ENCODE peak calls at places on chromosome 4, in five cellular contexts. F, J, A, T and Z are unnamed samples.

GRCh38 chr4:179123079-179123478 is 1680.8 kb upstream of the AGA start:
- DNase-seq in J (no peak), F (no peak), A (no peak), T (no peak), Z (no peak)

GRCh38 chr4:87506974-87507701 is 22.0 kb downstream of the SPARCL1 start:
- DNase-seq in A (no peak), F (no peak), J (no peak), T (no peak), Z (no peak)

GRCh38 chr4:138438608-138439007 is 196.5 kb upstream of the SLC7A11 start:
- DNase-seq in A (no peak), J (no peak), T (no peak), F (no peak), Z (no peak)

GRCh38 chr4:601612-602558 is 23.5 kb upstream of the PDE6B start:
- DNase-seq in F (no peak), J (no peak), T (no peak), A (no peak), Z (no peak)

GRCh38 chr4:82896755-82897154 is 3.8 kb upstream of the THAP9 start:
- DNase-seq in A (no peak), T (no peak), J (no peak), F (no peak), Z (no peak)

GRCh38 chr4:3613980-3614730 is 81.9 kb upstream of the LRPAP1 start:
- DNase-seq in T (no peak), J (no peak), F (no peak), A (peak), Z (no peak)

GRCh38 chr4:5374577-5374976 is 323.3 kb downstream of the STK32B start:
- DNase-seq in J (no peak), A (no peak), T (no peak), F (no peak), Z (no peak)

GRCh38 chr4:151626228-151626627 is 134.6 kb downstream of the GATB start:
- DNase-seq in F (no peak), A (no peak), T (no peak), J (no peak), Z (no peak)

GRCh38 chr4:102778720-102779119 is 18.0 kb upstream of the MANBA start:
- DNase-seq in J (no peak), T (no peak), A (no peak), F (no peak), Z (no peak)

GRCh38 chr4:136036744-136037143 is 1495.5 kb downstream of the PCDH18 start:
- DNase-seq in J (no peak), F (no peak), A (no peak), T (no peak), Z (no peak)

GRCh38 chr4:38132140-38132673 is 172.0 kb downstream of the PTTG2 start:
- DNase-seq in A (no peak), T (no peak), F (peak), J (no peak), Z (peak)

GRCh38 chr4:2244947-2245786 is 3.2 kb upstream of the HAUS3 start:
- DNase-seq in F (no peak), T (no peak), A (no peak), J (no peak), Z (no peak)

GRCh38 chr4:38190717-38191178 is 230.6 kb downstream of the PTTG2 start:
- DNase-seq in J (peak), F (no peak), A (no peak), T (no peak), Z (peak)

GRCh38 chr4:141058739-141059507 is 74.3 kb downstream of the RNF150 start:
- DNase-seq in F (no peak), A (no peak), J (no peak), T (no peak), Z (no peak)

GRCh38 chr4:13542577-13543042 is 1.7 kb downstream of the NKX3-2 start:
- DNase-seq in F (no peak), T (no peak), A (no peak), J (no peak), Z (no peak)

GRCh38 chr4:13543091-13543581 is 1.2 kb downstream of the NKX3-2 start:
- DNase-seq in A (no peak), F (no peak), J (no peak), T (no peak), Z (no peak)

GRCh38 chr4:13545394-13545808 is 1.1 kb upstream of the NKX3-2 start:
- DNase-seq in J (no peak), F (no peak), T (no peak), A (no peak), Z (no peak)

GRCh38 chr4:13544556-13545393 is 467 bp upstream of the NKX3-2 start:
- DNase-seq in T (peak), F (no peak), J (no peak), A (no peak), Z (peak)

DNA sequence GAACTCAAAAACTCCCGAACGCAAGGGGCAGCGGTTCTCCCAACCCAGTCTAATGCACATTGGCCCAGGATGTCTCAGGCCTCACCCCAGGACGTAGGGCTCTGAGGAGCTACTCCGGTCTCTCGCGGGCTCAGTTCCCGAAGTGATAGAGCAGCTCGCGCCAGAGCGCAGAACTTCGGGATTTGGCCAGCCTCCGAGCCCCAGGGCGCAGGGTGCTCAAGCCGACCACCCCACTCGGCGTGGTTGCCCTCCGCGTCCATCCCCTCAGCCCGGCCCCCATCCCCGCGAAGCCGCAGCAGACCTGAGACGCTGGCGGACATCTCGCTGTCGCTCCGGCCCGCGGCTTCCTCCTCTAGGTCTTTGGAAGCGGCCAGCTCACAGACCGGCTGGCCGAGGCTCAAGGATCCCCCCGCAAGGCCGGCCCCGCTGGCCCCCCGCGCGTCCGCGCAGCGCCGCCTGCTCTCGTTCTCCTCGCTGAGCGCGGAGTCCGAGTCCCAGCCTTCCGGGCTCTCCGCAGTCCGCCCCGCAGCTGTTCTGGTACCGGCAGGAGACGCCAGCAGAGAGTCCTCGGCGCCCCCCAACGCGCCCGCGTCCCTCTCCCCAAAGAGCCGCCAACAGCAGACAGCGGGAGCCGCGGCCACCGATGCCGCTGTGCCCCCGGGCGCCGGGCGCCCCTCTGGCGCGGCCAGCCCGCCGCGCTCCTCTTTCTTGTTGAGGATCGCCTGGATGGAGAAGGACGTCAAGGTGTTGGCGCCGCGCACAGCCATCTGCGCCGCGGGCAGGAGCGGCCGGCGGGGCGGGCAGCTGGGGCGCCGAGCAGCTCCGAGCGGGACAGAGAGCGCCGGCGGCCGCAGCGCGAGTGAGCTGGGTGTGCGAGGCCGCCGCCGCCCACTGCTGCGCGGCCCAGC is at the start of gene NKX3-2:
- DNase-seq in A (no peak), F (no peak), J (no peak), T (no peak), Z (no peak)
- H3K27ac ChIP-seq in A (no peak), F (no peak), J (no peak), T (no peak), Z (no peak)

DNA sequence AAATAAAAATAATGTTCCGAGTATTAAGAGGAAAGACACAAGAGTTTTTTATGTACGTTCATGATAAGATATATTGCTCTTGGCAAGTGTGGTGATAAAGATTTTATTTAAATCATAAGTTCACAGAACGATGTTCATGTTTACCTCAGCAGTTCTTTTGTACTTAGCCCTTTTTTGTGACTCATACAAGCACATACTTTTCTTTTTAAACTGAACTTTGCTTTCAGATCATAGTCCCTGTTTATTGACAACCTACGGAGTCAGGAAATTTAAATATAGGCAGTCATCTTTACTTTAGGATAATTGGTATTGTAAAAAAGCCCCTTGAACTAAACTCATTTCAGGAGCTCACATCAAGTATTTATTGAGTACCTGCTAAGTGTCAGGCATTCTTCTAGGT is 1.3 kb upstream of the CTSO start:
- DNase-seq in T (no peak), J (no peak), F (no peak), A (no peak), Z (no peak)
- H3K27ac ChIP-seq in T (no peak), J (no peak), F (no peak), A (no peak), Z (no peak)

GRCh38 chr4:15873117-15873516 is 65.4 kb downstream of the FGFBP1 start:
- DNase-seq in F (no peak), T (no peak), J (no peak), A (no peak), Z (no peak)
- H3K27ac ChIP-seq in F (no peak), T (no peak), J (no peak), A (no peak), Z (no peak)

GRCh38 chr4:22191565-22192301 is 243.2 kb upstream of the KCNIP4 start:
- DNase-seq in A (no peak), F (no peak), T (no peak), J (no peak), Z (no peak)
- H3K27ac ChIP-seq in A (no peak), F (no peak), T (no peak), J (no peak), Z (no peak)

GRCh38 chr4:186190456-186191265 is 706 bp upstream of the CYP4V2 start:
- DNase-seq in T (peak), F (peak), J (peak), A (peak), Z (no peak)

GRCh38 chr4:186191266-186192067 is at the start of gene CYP4V2:
- DNase-seq in J (peak), F (peak), T (peak), A (peak), Z (peak)

GRCh38 chr4:186193851-186194250 is 2.5 kb downstream of the CYP4V2 start:
- DNase-seq in J (no peak), T (no peak), A (no peak), F (no peak), Z (no peak)

GRCh38 chr4:186189656-186190055 is 1.7 kb upstream of the CYP4V2 start:
- DNase-seq in A (no peak), F (no peak), J (no peak), T (peak), Z (no peak)

DNA sequence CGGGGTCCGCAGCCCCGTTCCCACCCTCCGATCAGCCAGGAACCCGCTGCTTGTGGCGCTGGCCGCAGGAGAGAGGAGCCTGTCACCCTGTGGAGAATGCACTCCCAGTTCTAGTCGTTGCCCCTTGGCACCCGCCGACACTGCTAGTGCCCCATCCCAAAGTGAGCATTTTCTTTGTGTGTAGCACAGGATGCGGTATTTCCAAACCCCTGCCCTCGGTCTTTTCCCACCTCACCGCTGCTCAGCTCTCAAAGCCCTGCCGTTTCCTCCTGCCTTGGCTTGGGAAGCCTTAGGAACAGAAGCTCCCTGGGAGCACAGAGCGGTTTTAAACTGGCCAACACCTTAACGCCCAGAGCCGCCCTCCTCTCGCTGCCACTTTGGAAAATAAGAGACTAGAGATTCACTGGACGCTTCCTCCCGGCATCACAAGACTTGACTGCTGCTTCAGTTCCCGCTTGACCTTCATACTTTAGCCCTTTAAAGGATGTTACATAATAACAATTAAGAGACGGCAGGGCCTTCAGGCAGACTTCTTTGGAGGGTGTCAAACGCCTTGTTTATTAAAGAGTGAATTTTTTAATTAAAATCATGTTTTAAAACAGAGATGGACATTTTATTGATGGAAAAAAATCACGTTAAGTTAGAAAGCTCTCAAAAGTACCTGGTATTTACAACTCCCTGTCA is 843 bp downstream of the CYP4V2 start:
- DNase-seq in F (peak), T (peak), J (peak), A (peak), Z (peak)
- H3K27ac ChIP-seq in F (peak), T (peak), J (peak), A (peak), Z (peak)